ENCODE peak calls at places on chromosomes 4 and X, in seven cellular contexts. W is effector memory CD4-positive, alpha-beta T cell; C is left cardiac atrium; V is adipocyte; O is breast epithelium; E is AG10803; U is NCI-H526 treated with DMSO at 0.1 percent for 48 hours. F is an unnamed sample.

GRCh38 chrX:108070891-108071290 is 20.5 kb downstream of the PSMD10 start:
- DNase-seq in W (no peak), C (no peak), V (peak; percentile 9), O (no peak), E (peak; percentile 27), U (no peak), F (no peak)

GRCh38 chr4:53651142-53651720 is 59.9 kb upstream of the LNX1 start:
- DNase-seq in W (no peak), C (peak; percentile 35), V (no peak), O (no peak), E (peak; percentile 46), U (no peak), F (no peak)

GRCh38 chr4:7857993-7858392 is 81.7 kb downstream of the AFAP1 start:
- DNase-seq in W (no peak), C (no peak), V (no peak), O (no peak), E (no peak), U (no peak), F (no peak)

GRCh38 chr4:119962631-119963030 is 104.0 kb downstream of the MAD2L1 start:
- DNase-seq in W (no peak), C (no peak), V (no peak), O (no peak), E (no peak), U (no peak), F (no peak)

GRCh38 chr4:69907151-69907550 is 23.7 kb upstream of the CSN1S1 start:
- DNase-seq in W (no peak), C (no peak), V (peak; percentile 58), O (no peak), E (no peak), U (no peak), F (no peak)

GRCh38 chr4:81165853-81166430 is 49.1 kb downstream of the PRKG2 start:
- DNase-seq in W (no peak), C (no peak), V (no peak), O (no peak), E (peak; percentile 81), U (no peak), F (no peak)

GRCh38 chr4:3299122-3299521 is 6.3 kb downstream of the RGS12 start:
- DNase-seq in W (no peak), C (no peak), V (no peak), O (peak; percentile 10), E (no peak), U (no peak), F (no peak)

GRCh38 chr4:124111922-124112321 is 600.6 kb downstream of the ANKRD50 start:
- DNase-seq in W (no peak), C (no peak), V (peak; percentile 89), O (no peak), E (peak; percentile 80), U (peak; percentile 54), F (peak; percentile 35)

GRCh38 chrX:48834383-48834709 is 1.1 kb downstream of the PCSK1N start:
- DNase-seq in W (no peak), C (no peak), V (no peak), O (no peak), E (no peak), U (no peak), F (no peak)

GRCh38 chr4:137663376-137664054 is 131.2 kb upstream of the PCDH18 start:
- DNase-seq in W (no peak), C (no peak), V (peak; percentile 46), O (no peak), E (no peak), U (no peak), F (no peak)

GRCh38 chr4:158444621-158445020 is 77.1 kb upstream of the RXFP1 start:
- DNase-seq in W (no peak), C (no peak), V (peak; percentile 36), O (no peak), E (no peak), U (no peak), F (no peak)

GRCh38 chr4:67456577-67457196 is 88.6 kb downstream of the CENPC start:
- DNase-seq in W (no peak), C (no peak), V (no peak), O (no peak), E (no peak), U (no peak), F (no peak)

GRCh38 chr4:124748965-124749364 is 36.4 kb upstream of the ANKRD50 start:
- DNase-seq in W (no peak), C (no peak), V (peak; percentile 25), O (no peak), E (no peak), U (no peak), F (no peak)

GRCh38 chr4:124530464-124531077 is 182.0 kb downstream of the ANKRD50 start:
- DNase-seq in W (no peak), C (no peak), V (peak; percentile 75), O (no peak), E (peak; percentile 46), U (no peak), F (no peak)

GRCh38 chrX:107541244-107541643 is 87.1 kb upstream of the PRPS1 start:
- DNase-seq in W (no peak), C (no peak), V (peak; percentile 21), O (no peak), E (peak; percentile 50), U (no peak), F (no peak)

GRCh38 chrX:25131055-25131454 is 115.3 kb upstream of the ARX start:
- DNase-seq in W (no peak), C (no peak), V (no peak), O (no peak), E (no peak), U (no peak), F (no peak)

GRCh38 chr4:186424745-186425144 is 130.6 kb downstream of the MTNR1A start:
- DNase-seq in W (no peak), C (no peak), V (no peak), O (no peak), E (no peak), U (no peak), F (no peak)

GRCh38 chr4:6885953-6886557 is 23.6 kb upstream of the TBC1D14 start:
- DNase-seq in W (no peak), C (peak; percentile 74), V (peak; percentile 60), O (no peak), E (peak; percentile 85), U (peak; percentile 40), F (no peak)

GRCh38 chr4:165331823-165332222 is 4.4 kb downstream of the MSMO1 start:
- DNase-seq in W (no peak), C (no peak), V (no peak), O (no peak), E (no peak), U (peak; percentile 21), F (no peak)

GRCh38 chr4:180527993-180528392 is 1715.2 kb upstream of the TENM3 start:
- DNase-seq in W (no peak), C (no peak), V (no peak), O (no peak), E (no peak), U (no peak), F (no peak)

GRCh38 chr4:61011051-61011450 is 189.1 kb upstream of the ADGRL3 start:
- DNase-seq in W (no peak), C (no peak), V (peak; percentile 55), O (no peak), E (no peak), U (no peak), F (no peak)

GRCh38 chrX:40152173-40152705 is 54.5 kb upstream of the BCOR start:
- DNase-seq in W (no peak), C (no peak), V (no peak), O (no peak), E (no peak), U (no peak), F (peak; percentile 16)

GRCh38 chr4:177862541-177863176 is 420.4 kb upstream of the AGA start:
- DNase-seq in W (no peak), C (no peak), V (no peak), O (no peak), E (no peak), U (no peak), F (no peak)

GRCh38 chr4:151233600-151233999 is 43.4 kb upstream of the PRSS48 start:
- DNase-seq in W (no peak), C (no peak), V (no peak), O (no peak), E (no peak), U (no peak), F (no peak)

GRCh38 chrX:108307408-108308085 is 130.7 kb downstream of the COL4A6 start:
- DNase-seq in W (no peak), C (peak; percentile 20), V (peak; percentile 43), O (peak; percentile 41), E (no peak), U (no peak), F (no peak)

GRCh38 chr4:179123079-179123478 is 1680.8 kb upstream of the AGA start:
- DNase-seq in W (no peak), C (no peak), V (no peak), O (no peak), E (no peak), U (no peak), F (no peak)

F was measured in SHP77.